ENCODE peak calls at places on chromosomes 2 and 18, in nine cellular contexts. One of them, this sample, is unnamed.

GRCh38 chr2:20675701-20676352 is 8.9 kb downstream of the GDF7 start:
- DNase-seq in psoas muscle: no peak
- DNase-seq in brain microvascular endothelial cell: no peak
- DNase-seq in prostate gland: no peak
- DNase-seq in stomach: peak
- DNase-seq in tibial artery: no peak
- DNase-seq in left ventricle myocardium inferior: no peak
- DNase-seq in HCT116: no peak
- DNase-seq in neural progenitor cell: peak
- DNase-seq in this sample: no peak

GRCh38 chr2:1658394-1659151 is 85.7 kb downstream of the PXDN start:
- DNase-seq in tibial artery: no peak
- DNase-seq in psoas muscle: no peak
- DNase-seq in prostate gland: no peak
- DNase-seq in left ventricle myocardium inferior: no peak
- DNase-seq in stomach: no peak
- DNase-seq in brain microvascular endothelial cell: no peak
- DNase-seq in HCT116: no peak
- DNase-seq in neural progenitor cell: no peak
- DNase-seq in this sample: no peak

GRCh38 chr18:49023938-49024341 is 73.2 kb upstream of the SMAD7 start:
- DNase-seq in left ventricle myocardium inferior: no peak
- DNase-seq in brain microvascular endothelial cell: no peak
- DNase-seq in neural progenitor cell: no peak
- DNase-seq in prostate gland: no peak
- DNase-seq in tibial artery: peak
- DNase-seq in HCT116: no peak
- DNase-seq in psoas muscle: no peak
- DNase-seq in stomach: peak
- DNase-seq in this sample: no peak

GRCh38 chr18:48639772-48640432 is 101.1 kb downstream of the CTIF start:
- DNase-seq in psoas muscle: no peak
- DNase-seq in tibial artery: peak
- DNase-seq in HCT116: no peak
- DNase-seq in brain microvascular endothelial cell: no peak
- DNase-seq in stomach: no peak
- DNase-seq in prostate gland: no peak
- DNase-seq in neural progenitor cell: peak
- DNase-seq in left ventricle myocardium inferior: no peak
- DNase-seq in this sample: peak

GRCh38 chr2:156565066-156565710 is 129.0 kb downstream of the GPD2 start:
- DNase-seq in left ventricle myocardium inferior: no peak
- DNase-seq in psoas muscle: no peak
- DNase-seq in HCT116: no peak
- DNase-seq in prostate gland: no peak
- DNase-seq in stomach: no peak
- DNase-seq in neural progenitor cell: peak
- DNase-seq in brain microvascular endothelial cell: peak
- DNase-seq in tibial artery: no peak
- DNase-seq in this sample: no peak

GRCh38 chr2:49286045-49286444 is 131.7 kb upstream of the FSHR start:
- DNase-seq in tibial artery: no peak
- DNase-seq in left ventricle myocardium inferior: no peak
- DNase-seq in brain microvascular endothelial cell: no peak
- DNase-seq in neural progenitor cell: no peak
- DNase-seq in prostate gland: no peak
- DNase-seq in stomach: no peak
- DNase-seq in HCT116: no peak
- DNase-seq in psoas muscle: no peak
- DNase-seq in this sample: no peak

GRCh38 chr2:134917958-134918517 is 584 bp upstream of the CCNT2 start:
- DNase-seq in tibial artery: no peak
- DNase-seq in neural progenitor cell: no peak
- DNase-seq in left ventricle myocardium inferior: no peak
- DNase-seq in psoas muscle: peak
- DNase-seq in HCT116: no peak
- DNase-seq in stomach: peak
- DNase-seq in prostate gland: peak
- DNase-seq in brain microvascular endothelial cell: no peak
- DNase-seq in this sample: peak

GRCh38 chr2:7795358-7796199 is 878.4 kb downstream of the RNF144A start:
- DNase-seq in brain microvascular endothelial cell: no peak
- DNase-seq in prostate gland: no peak
- DNase-seq in neural progenitor cell: peak
- DNase-seq in stomach: no peak
- DNase-seq in left ventricle myocardium inferior: no peak
- DNase-seq in tibial artery: no peak
- DNase-seq in psoas muscle: no peak
- DNase-seq in HCT116: no peak
- DNase-seq in this sample: no peak

GRCh38 chr2:111168528-111168929 is 47.8 kb downstream of the BCL2L11 start:
- DNase-seq in HCT116: peak
- DNase-seq in tibial artery: no peak
- DNase-seq in brain microvascular endothelial cell: peak
- DNase-seq in left ventricle myocardium inferior: peak
- DNase-seq in stomach: peak
- DNase-seq in psoas muscle: peak
- DNase-seq in prostate gland: no peak
- DNase-seq in neural progenitor cell: no peak
- DNase-seq in this sample: peak

GRCh38 chr2:45681675-45682074 is 30.2 kb downstream of the PRKCE start:
- DNase-seq in prostate gland: no peak
- DNase-seq in neural progenitor cell: no peak
- DNase-seq in stomach: peak
- DNase-seq in brain microvascular endothelial cell: peak
- DNase-seq in HCT116: peak
- DNase-seq in psoas muscle: peak
- DNase-seq in left ventricle myocardium inferior: no peak
- DNase-seq in tibial artery: no peak
- DNase-seq in this sample: peak

GRCh38 chr2:107588960-107589542 is 237.6 kb upstream of the RGPD4 start:
- DNase-seq in neural progenitor cell: no peak
- DNase-seq in psoas muscle: no peak
- DNase-seq in HCT116: no peak
- DNase-seq in tibial artery: no peak
- DNase-seq in left ventricle myocardium inferior: no peak
- DNase-seq in prostate gland: no peak
- DNase-seq in brain microvascular endothelial cell: no peak
- DNase-seq in stomach: no peak
- DNase-seq in this sample: no peak

GRCh38 chr2:124476291-124476690 is 451.2 kb downstream of the CNTNAP5 start:
- DNase-seq in brain microvascular endothelial cell: peak
- DNase-seq in prostate gland: no peak
- DNase-seq in HCT116: no peak
- DNase-seq in psoas muscle: no peak
- DNase-seq in neural progenitor cell: no peak
- DNase-seq in stomach: no peak
- DNase-seq in left ventricle myocardium inferior: no peak
- DNase-seq in tibial artery: no peak
- DNase-seq in this sample: no peak

GRCh38 chr2:224078656-224079055 is 39.6 kb upstream of the SERPINE2 start:
- DNase-seq in brain microvascular endothelial cell: no peak
- DNase-seq in neural progenitor cell: no peak
- DNase-seq in psoas muscle: no peak
- DNase-seq in stomach: no peak
- DNase-seq in tibial artery: no peak
- DNase-seq in HCT116: no peak
- DNase-seq in prostate gland: no peak
- DNase-seq in left ventricle myocardium inferior: no peak
- DNase-seq in this sample: no peak

GRCh38 chr2:41722668-41723369 is 325.0 kb upstream of the PKDCC start:
- DNase-seq in prostate gland: no peak
- DNase-seq in brain microvascular endothelial cell: peak
- DNase-seq in psoas muscle: no peak
- DNase-seq in neural progenitor cell: no peak
- DNase-seq in HCT116: no peak
- DNase-seq in stomach: no peak
- DNase-seq in tibial artery: peak
- DNase-seq in left ventricle myocardium inferior: peak
- DNase-seq in this sample: peak

GRCh38 chr2:47833516-47833968 is 50.6 kb downstream of the MSH6 start:
- DNase-seq in stomach: no peak
- DNase-seq in tibial artery: no peak
- DNase-seq in HCT116: no peak
- DNase-seq in prostate gland: no peak
- DNase-seq in brain microvascular endothelial cell: no peak
- DNase-seq in neural progenitor cell: no peak
- DNase-seq in left ventricle myocardium inferior: no peak
- DNase-seq in psoas muscle: no peak
- DNase-seq in this sample: no peak

GRCh38 chr2:174325373-174325772 is 9.4 kb upstream of the SP9 start:
- DNase-seq in neural progenitor cell: peak
- DNase-seq in psoas muscle: no peak
- DNase-seq in tibial artery: no peak
- DNase-seq in brain microvascular endothelial cell: no peak
- DNase-seq in left ventricle myocardium inferior: no peak
- DNase-seq in HCT116: no peak
- DNase-seq in stomach: no peak
- DNase-seq in prostate gland: no peak
- DNase-seq in this sample: no peak

GRCh38 chr2:98702127-98702802 is 28.7 kb downstream of the MGAT4A start:
- DNase-seq in stomach: peak
- DNase-seq in prostate gland: peak
- DNase-seq in tibial artery: peak
- DNase-seq in left ventricle myocardium inferior: peak
- DNase-seq in neural progenitor cell: no peak
- DNase-seq in psoas muscle: no peak
- DNase-seq in HCT116: no peak
- DNase-seq in brain microvascular endothelial cell: no peak
- DNase-seq in this sample: no peak

GRCh38 chr2:201402651-201403573 is 45.8 kb upstream of the FLACC1 start:
- DNase-seq in left ventricle myocardium inferior: no peak
- DNase-seq in tibial artery: no peak
- DNase-seq in prostate gland: no peak
- DNase-seq in stomach: no peak
- DNase-seq in psoas muscle: no peak
- DNase-seq in neural progenitor cell: no peak
- DNase-seq in HCT116: no peak
- DNase-seq in brain microvascular endothelial cell: no peak
- DNase-seq in this sample: no peak

GRCh38 chr2:19911799-19912509 is 10.2 kb upstream of the TTC32 start:
- DNase-seq in tibial artery: no peak
- DNase-seq in neural progenitor cell: no peak
- DNase-seq in brain microvascular endothelial cell: peak
- DNase-seq in stomach: no peak
- DNase-seq in prostate gland: no peak
- DNase-seq in HCT116: peak
- DNase-seq in psoas muscle: no peak
- DNase-seq in left ventricle myocardium inferior: no peak
- DNase-seq in this sample: peak

GRCh38 chr2:110107092-110108079 is 8.2 kb downstream of the MALL start:
- DNase-seq in left ventricle myocardium inferior: no peak
- DNase-seq in tibial artery: no peak
- DNase-seq in brain microvascular endothelial cell: no peak
- DNase-seq in stomach: no peak
- DNase-seq in prostate gland: no peak
- DNase-seq in psoas muscle: no peak
- DNase-seq in HCT116: no peak
- DNase-seq in neural progenitor cell: no peak
- DNase-seq in this sample: no peak
- H3K27ac ChIP-seq in left ventricle myocardium inferior: peak
- H3K27ac ChIP-seq in tibial artery: peak
- H3K27ac ChIP-seq in brain microvascular endothelial cell: no peak
- H3K27ac ChIP-seq in stomach: no peak
- H3K27ac ChIP-seq in prostate gland: peak
- H3K27ac ChIP-seq in psoas muscle: no peak
- H3K27ac ChIP-seq in HCT116: peak
- H3K27ac ChIP-seq in neural progenitor cell: no peak
- H3K27ac ChIP-seq in this sample: peak

DNA sequence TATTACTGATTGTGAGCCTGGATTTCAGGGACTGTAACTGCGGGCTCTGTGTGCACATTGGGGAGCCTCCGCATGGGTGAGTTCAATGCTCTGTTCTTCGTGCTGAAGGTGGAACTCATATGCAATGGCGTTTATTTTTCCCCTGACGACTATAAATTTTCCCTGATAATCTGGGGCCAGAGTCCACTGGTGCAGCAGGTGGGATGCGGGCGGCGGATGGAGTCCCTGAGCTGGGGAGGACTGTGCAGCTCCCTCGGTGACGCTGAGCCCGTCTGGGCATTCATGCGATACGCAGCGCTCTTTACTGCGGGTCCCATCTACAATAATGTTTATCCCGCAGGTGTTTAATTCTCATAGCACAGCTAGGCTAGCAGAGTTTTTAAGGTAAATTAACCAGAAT is 181.6 kb upstream of the ALKAL2 start:
- DNase-seq in stomach: no peak
- DNase-seq in left ventricle myocardium inferior: no peak
- DNase-seq in psoas muscle: no peak
- DNase-seq in prostate gland: no peak
- DNase-seq in tibial artery: no peak
- DNase-seq in neural progenitor cell: no peak
- DNase-seq in HCT116: no peak
- DNase-seq in brain microvascular endothelial cell: no peak
- DNase-seq in this sample: no peak
- H3K27ac ChIP-seq in stomach: no peak
- H3K27ac ChIP-seq in left ventricle myocardium inferior: no peak
- H3K27ac ChIP-seq in psoas muscle: no peak
- H3K27ac ChIP-seq in prostate gland: no peak
- H3K27ac ChIP-seq in tibial artery: no peak
- H3K27ac ChIP-seq in neural progenitor cell: no peak
- H3K27ac ChIP-seq in HCT116: no peak
- H3K27ac ChIP-seq in brain microvascular endothelial cell: no peak
- H3K27ac ChIP-seq in this sample: no peak

GRCh38 chr2:109434351-109434750 is 179.4 kb downstream of the SEPTIN10 start:
- DNase-seq in neural progenitor cell: no peak
- DNase-seq in tibial artery: peak
- DNase-seq in psoas muscle: no peak
- DNase-seq in HCT116: no peak
- DNase-seq in prostate gland: no peak
- DNase-seq in left ventricle myocardium inferior: no peak
- DNase-seq in brain microvascular endothelial cell: no peak
- DNase-seq in stomach: no peak
- DNase-seq in this sample: no peak
- H3K27ac ChIP-seq in neural progenitor cell: no peak
- H3K27ac ChIP-seq in tibial artery: peak
- H3K27ac ChIP-seq in psoas muscle: no peak
- H3K27ac ChIP-seq in HCT116: no peak
- H3K27ac ChIP-seq in prostate gland: no peak
- H3K27ac ChIP-seq in left ventricle myocardium inferior: no peak
- H3K27ac ChIP-seq in brain microvascular endothelial cell: no peak
- H3K27ac ChIP-seq in stomach: no peak
- H3K27ac ChIP-seq in this sample: no peak

DNA sequence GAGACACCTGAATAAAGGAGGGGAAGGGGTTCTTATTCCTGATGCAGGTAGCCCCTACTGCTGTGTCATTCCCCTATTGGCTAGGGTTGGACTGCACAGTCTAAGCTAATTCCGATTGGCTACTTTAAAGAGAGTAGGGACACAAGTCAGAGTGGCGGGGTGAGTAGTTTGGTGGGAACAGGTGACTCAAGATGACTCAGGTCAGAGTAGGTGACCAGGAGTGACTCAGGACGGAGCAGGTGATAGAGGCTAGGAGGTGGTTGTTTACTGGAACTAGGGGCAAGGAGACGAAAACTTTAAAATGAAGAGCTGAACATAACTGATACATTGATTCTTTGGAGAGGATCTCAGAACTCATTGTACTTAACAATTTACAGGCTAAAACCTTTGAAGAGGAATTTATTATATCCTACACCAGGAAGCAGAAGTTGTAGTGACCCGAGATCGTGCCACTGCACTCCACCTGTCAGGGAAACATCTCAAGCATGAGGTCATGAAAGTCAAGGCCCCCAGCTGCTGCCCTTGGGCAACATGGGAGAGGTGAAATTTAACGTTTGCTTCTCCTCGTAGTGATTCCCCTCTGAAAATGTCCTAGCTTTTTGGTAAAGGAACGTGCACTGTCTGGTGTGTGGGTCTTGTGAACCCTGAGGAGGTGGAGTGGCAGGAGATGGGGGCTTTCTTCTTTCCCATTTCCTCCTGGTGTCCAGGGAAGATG is 4.5 kb upstream of the CYP27A1 start:
- DNase-seq in prostate gland: no peak
- DNase-seq in psoas muscle: no peak
- DNase-seq in left ventricle myocardium inferior: no peak
- DNase-seq in HCT116: no peak
- DNase-seq in tibial artery: no peak
- DNase-seq in neural progenitor cell: no peak
- DNase-seq in stomach: no peak
- DNase-seq in brain microvascular endothelial cell: no peak
- DNase-seq in this sample: no peak
- H3K27ac ChIP-seq in prostate gland: no peak
- H3K27ac ChIP-seq in psoas muscle: no peak
- H3K27ac ChIP-seq in left ventricle myocardium inferior: no peak
- H3K27ac ChIP-seq in HCT116: no peak
- H3K27ac ChIP-seq in tibial artery: no peak
- H3K27ac ChIP-seq in neural progenitor cell: no peak
- H3K27ac ChIP-seq in stomach: no peak
- H3K27ac ChIP-seq in brain microvascular endothelial cell: no peak
- H3K27ac ChIP-seq in this sample: no peak